ENCODE peak calls at places on chromosomes 16 and 17, in five cellular contexts. E, S, M, L and U are unnamed samples. For H3K4me1, the result is how much of the 10 kb centered on the place peaks cover.

GRCh38 chr17:45677770-45678169 is 106.3 kb upstream of the CRHR1 start:
- DNase-seq in S (no peak), M (no peak), E (no peak), L (no peak), U (no peak)

GRCh38 chr17:16046966-16047365 is 47.3 kb downstream of the TTC19 start:
- DNase-seq in S (no peak), L (no peak), E (no peak), M (no peak), U (no peak)

GRCh38 chr16:81994485-81994884 is 16.8 kb downstream of the SDR42E1 start:
- DNase-seq in M (no peak), L (no peak), S (no peak), E (no peak), U (no peak)

GRCh38 chr17:40323731-40324650 is 15.0 kb downstream of the RARA start:
- DNase-seq in S (peak), E (no peak), L (no peak), M (peak), U (peak)

GRCh38 chr17:45730192-45730591 is 53.9 kb upstream of the CRHR1 start:
- DNase-seq in L (no peak), S (no peak), M (no peak), E (no peak), U (no peak)

GRCh38 chr16:77540656-77541055 is 105.8 kb upstream of the ADAMTS18 start:
- DNase-seq in E (no peak), M (peak), S (no peak), L (no peak), U (no peak)

GRCh38 chr16:49854227-49855203 is 1.4 kb downstream of the ZNF423 start:
- DNase-seq in L (no peak), E (no peak), M (no peak), S (peak), U (peak)

GRCh38 chr16:68676113-68676860 is 31.2 kb downstream of the CDH3 start:
- DNase-seq in L (no peak), E (no peak), M (no peak), S (no peak), U (no peak)

GRCh38 chr16:75160386-75160785 is 12.1 kb downstream of the ZFP1 start:
- DNase-seq in L (no peak), M (no peak), E (no peak), S (no peak), U (no peak)

GRCh38 chr17:17229416-17230098 is 7.4 kb downstream of the FLCN start:
- DNase-seq in E (no peak), M (no peak), L (no peak), S (no peak), U (no peak)

GRCh38 chr17:2042355-2042929 is 620 bp downstream of the OVCA2 start:
- DNase-seq in L (no peak), E (no peak), S (no peak), M (peak), U (no peak)

GRCh38 chr16:54245788-54246453 is 40.7 kb downstream of the IRX3 start:
- DNase-seq in S (no peak), M (no peak), E (no peak), L (no peak), U (no peak)

GRCh38 chr16:8885674-8886592 is 3.8 kb downstream of the LITAFD start:
- DNase-seq in E (no peak), M (peak), S (no peak), L (no peak), U (peak)

GRCh38 chr17:5122586-5123342 is 6.9 kb downstream of the USP6 start:
- DNase-seq in L (no peak), E (no peak), M (peak), S (no peak), U (peak)

GRCh38 chr16:53415504-53415903 is 18.8 kb upstream of the RBL2 start:
- DNase-seq in E (no peak), M (no peak), S (no peak), L (no peak), U (no peak)

GRCh38 chr16:25124503-25124902 is 13.0 kb downstream of the LCMT1 start:
- DNase-seq in E (no peak), L (no peak), S (no peak), M (no peak), U (no peak)

GRCh38 chr16:85717393-85718152 is 28.8 kb upstream of the GINS2 start:
- DNase-seq in M (peak), L (no peak), S (peak), E (peak), U (peak)

GRCh38 chr16:1944612-1945199 is 1.7 kb upstream of the MSRB1 start:
- DNase-seq in M (no peak), L (no peak), E (no peak), S (no peak), U (no peak)

GRCh38 chr17:1039511-1040215 is 42.7 kb downstream of the TIMM22 start:
- DNase-seq in E (no peak), L (no peak), S (peak), M (no peak), U (no peak)

GRCh38 chr16:88354229-88355092 is 28.3 kb upstream of the ZNF469 start:
- DNase-seq in L (no peak), E (no peak), M (no peak), S (no peak), U (no peak)

GRCh38 chr16:72291531-72291981 is 119.6 kb upstream of the PMFBP1 start:
- DNase-seq in L (no peak), M (peak), E (peak), S (no peak), U (peak)

GRCh38 chr17:77376795-77377751 is 236.3 kb downstream of the SEC14L1 start:
- DNase-seq in L (no peak), S (no peak), E (no peak), M (peak), U (no peak)

GRCh38 chr16:1494129-1494640 is 1.0 kb downstream of the TELO2 start:
- DNase-seq in L (peak), M (peak), S (peak), E (no peak), U (peak)

GRCh38 chr17:47205419-47205963 is 3.7 kb upstream of the MYL4 start:
- DNase-seq in E (no peak), S (peak), M (peak), L (no peak), U (peak)

GRCh38 chr17:55420067-55420775 is 1.4 kb downstream of the MMD start:
- DNase-seq in S (peak), E (no peak), M (no peak), L (no peak), U (no peak)

GRCh38 chr16:56551796-56552738 is 12.8 kb upstream of the MT4 start:
- DNase-seq in M (no peak), S (no peak), E (no peak), L (no peak), U (no peak)

GRCh38 chr17:2634361-2634960 is 41.0 kb downstream of the PAFAH1B1 start:
- DNase-seq in L (no peak), E (peak), M (no peak), S (peak), U (no peak)

GRCh38 chr17:9021985-9022552 is 759 bp downstream of the NTN1 start:
- DNase-seq in S (no peak), M (peak), L (no peak), E (no peak), U (peak)

GRCh38 chr16:674968-675883 is at the start of gene RHBDL1:
- DNase-seq in M (peak), L (peak), S (no peak), E (no peak), U (no peak)

GRCh38 chr17:50768348-50768761 is 1.0 kb upstream of the ANKRD40CL start:
- DNase-seq in E (peak), M (no peak), S (peak), L (no peak), U (no peak)

GRCh38 chr17:62100050-62100449 is 35.0 kb upstream of the MED13 start:
- DNase-seq in S (no peak), L (no peak), E (no peak), M (no peak), U (no peak)

GRCh38 chr16:73569266-73569665 is 521.3 kb upstream of the ZFHX3 start:
- DNase-seq in L (no peak), E (no peak), M (no peak), S (no peak), U (no peak)

GRCh38 chr16:30022887-30023286 is at the start of gene C16orf92:
- DNase-seq in M (no peak), E (no peak), S (no peak), L (no peak), U (no peak)

GRCh38 chr16:48384305-48384981 is 770 bp downstream of the SIAH1 start:
- DNase-seq in S (peak), M (peak), E (no peak), L (no peak), U (peak)

GRCh38 chr17:29195465-29196081 is 15.4 kb upstream of the MYO18A start:
- DNase-seq in M (no peak), L (no peak), E (no peak), S (no peak), U (no peak)

GRCh38 chr16:79169239-79169638 is 431.3 kb downstream of the MAF start:
- DNase-seq in M (no peak), L (peak), E (no peak), S (no peak), U (no peak)

GRCh38 chr17:28523186-28523585 is 17.0 kb downstream of the FOXN1 start:
- DNase-seq in M (no peak), L (no peak), S (no peak), E (no peak), U (no peak)

GRCh38 chr17:59859444-59860025 is 33.2 kb downstream of the TUBD1 start:
- DNase-seq in E (no peak), M (peak), S (no peak), L (no peak), U (peak)
- H3K4me1 ChIP-seq in E (under half), M (under half), S (under half), L (under half), U (half or more)

GRCh38 chr16:3882531-3882930 is 2.0 kb upstream of the CREBBP start:
- DNase-seq in L (no peak), M (no peak), E (no peak), S (no peak), U (no peak)
- H3K4me1 ChIP-seq in L (under half), M (under half), E (under half), S (under half), U (under half)

DNA sequence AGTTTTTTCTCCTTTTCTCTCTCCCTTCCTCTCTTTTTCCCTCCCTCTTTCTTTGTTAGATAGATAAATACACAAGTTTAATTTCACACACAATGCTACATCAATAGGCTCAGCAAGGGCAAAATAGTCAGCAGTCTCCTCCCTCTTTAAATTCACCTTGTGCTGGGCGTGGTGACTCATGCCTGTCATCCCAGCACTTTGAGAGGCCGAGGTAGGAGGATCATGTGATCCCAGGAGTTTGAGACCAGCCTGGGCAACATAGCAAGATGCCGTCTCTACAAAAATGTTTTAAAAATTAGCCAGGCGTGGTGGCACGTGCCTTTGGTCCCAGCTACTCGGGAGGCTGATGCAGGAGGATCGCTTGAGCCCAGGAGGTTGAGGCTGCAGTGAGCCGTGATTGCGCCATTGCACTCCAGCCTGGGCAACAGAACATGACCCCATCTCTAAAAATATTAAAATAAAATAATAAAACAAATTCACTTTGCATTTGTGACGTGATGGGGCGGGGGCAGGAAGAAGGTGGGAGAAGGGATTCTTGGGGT is 27.4 kb downstream of the IL21R start:
- DNase-seq in S (peak), L (no peak), E (no peak), M (no peak), U (no peak)
- H3K4me1 ChIP-seq in S (under half), L (under half), E (under half), M (under half), U (under half)

GRCh38 chr16:28168991-28169554 is 42.7 kb downstream of the XPO6 start:
- DNase-seq in E (no peak), L (no peak), M (no peak), S (no peak), U (no peak)
- H3K4me1 ChIP-seq in E (under half), L (under half), M (under half), S (under half), U (under half)

GRCh38 chr17:81390029-81390428 is 5.2 kb upstream of the BAHCC1 start:
- DNase-seq in E (no peak), S (no peak), M (no peak), L (no peak), U (no peak)
- H3K4me1 ChIP-seq in E (half or more), S (under half), M (under half), L (under half), U (under half)

GRCh38 chr16:55398683-55399230 is 74.8 kb downstream of the IRX6 start:
- DNase-seq in M (no peak), L (no peak), S (no peak), E (no peak), U (no peak)

GRCh38 chr16:55393976-55394375 is 70.0 kb downstream of the IRX6 start:
- DNase-seq in L (no peak), S (no peak), E (no peak), M (no peak), U (no peak)

GRCh38 chr16:55403464-55403863 is 75.5 kb upstream of the MMP2 start:
- DNase-seq in L (no peak), S (no peak), M (no peak), E (no peak), U (no peak)

GRCh38 chr16:55401036-55401435 is 77.0 kb downstream of the IRX6 start:
- DNase-seq in S (no peak), E (no peak), L (no peak), M (no peak), U (no peak)

GRCh38 chr16:55399911-55400310 is 75.9 kb downstream of the IRX6 start:
- DNase-seq in M (no peak), L (no peak), S (no peak), E (no peak), U (no peak)
- H3K4me1 ChIP-seq in M (under half), L (under half), S (under half), E (under half), U (under half)